ENCODE peak calls at places on chromosomes 5 and 9, in eight cellular contexts. F, H, N, Q, V, K, J and X are unnamed samples.

GRCh38 chr5:99061711-99062110 is 132.9 kb upstream of the CHD1 start:
- DNase-seq in F (no peak), H (no peak), N (no peak), Q (no peak), V (no peak), K (no peak), J (no peak), X (no peak)

GRCh38 chr5:108702546-108702945 is 45.2 kb upstream of the FER start:
- DNase-seq in F (no peak), H (no peak), N (no peak), Q (no peak), V (no peak), K (no peak), J (no peak), X (no peak)

GRCh38 chr9:137611623-137612609 is 6.4 kb downstream of the ARRDC1 start:
- DNase-seq in F (peak; percentile 48), H (no peak), N (peak; percentile 71), Q (peak; percentile 67), V (peak; percentile 81), K (no peak), J (no peak), X (no peak)

GRCh38 chr5:69083412-69083811 is 10.4 kb upstream of the SLC30A5 start:
- DNase-seq in F (no peak), H (peak; percentile 13), N (peak; percentile 72), Q (peak; percentile 79), V (no peak), K (no peak), J (no peak), X (no peak)

GRCh38 chr5:72129730-72130129 is 22.5 kb downstream of the MAP1B start:
- DNase-seq in F (no peak), H (no peak), N (no peak), Q (no peak), V (no peak), K (no peak), J (no peak), X (no peak)

GRCh38 chr5:143481697-143482531 is 78.4 kb upstream of the NR3C1 start:
- DNase-seq in F (no peak), H (no peak), N (no peak), Q (no peak), V (no peak), K (no peak), J (no peak), X (no peak)

GRCh38 chr5:161058751-161059150 is 206.7 kb upstream of the ATP10B start:
- DNase-seq in F (no peak), H (no peak), N (no peak), Q (no peak), V (no peak), K (no peak), J (no peak), X (no peak)

GRCh38 chr5:180074462-180074861 is 2.9 kb upstream of the RNF130 start:
- DNase-seq in F (no peak), H (no peak), N (no peak), Q (no peak), V (no peak), K (no peak), J (no peak), X (no peak)

GRCh38 chr5:40399349-40399748 is 280.4 kb upstream of the PTGER4 start:
- DNase-seq in F (no peak), H (no peak), N (no peak), Q (no peak), V (no peak), K (no peak), J (no peak), X (no peak)